ENCODE peak calls at places on chromosomes 3 and 15, in four cellular contexts. K is thyroid gland, R is body of pancreas, D is esophagus squamous epithelium. I is an unnamed sample.

GRCh38 chr3:3589715-3590130 is 209.5 kb upstream of the LRRN1 start:
- DNase-seq in K (no peak), R (no peak), D (no peak), I (no peak)

GRCh38 chr3:13115616-13115910 is 42.3 kb upstream of the IQSEC1 start:
- DNase-seq in K (no peak), R (no peak), D (no peak), I (no peak)

GRCh38 chr3:131361464-131362421 is 19.8 kb upstream of the NUDT16 start:
- DNase-seq in K (peak; percentile 97), R (peak; percentile 99), D (peak; percentile 14), I (peak; percentile 96)

GRCh38 chr3:110711851-110712396 is 359.7 kb upstream of the NECTIN3 start:
- DNase-seq in K (no peak), R (no peak), D (no peak), I (no peak)

GRCh38 chr15:92541197-92542190 is 114.1 kb downstream of the FAM174B start:
- DNase-seq in K (no peak), R (no peak), D (no peak), I (no peak)

GRCh38 chr3:133838916-133839800 is 33.5 kb downstream of the SRPRB start:
- DNase-seq in K (no peak), R (no peak), D (no peak), I (no peak)

GRCh38 chr3:124266517-124266916 is 274.6 kb upstream of the ROPN1 start:
- DNase-seq in K (no peak), R (no peak), D (no peak), I (no peak)

GRCh38 chr3:147890114-147890513 is 480.9 kb downstream of the ZIC1 start:
- DNase-seq in K (no peak), R (no peak), D (no peak), I (no peak)

GRCh38 chr15:69131362-69132215 is 28.8 kb upstream of the GLCE start:
- DNase-seq in K (no peak), R (peak; percentile 32), D (no peak), I (no peak)

GRCh38 chr3:127628788-127629456 is at the start of gene PODXL2:
- DNase-seq in K (peak; percentile 67), R (peak; percentile 50), D (no peak), I (peak; percentile 55)

GRCh38 chr3:98984024-98984423 is 82.5 kb upstream of the DCBLD2 start:
- DNase-seq in K (no peak), R (no peak), D (no peak), I (no peak)
- H3K4me1 ChIP-seq in K (no peaks in the 10 kb centered on the region), R (no peaks in the 10 kb centered on the region), D (peaks cover 10% of the 10 kb centered on the region), I (no peaks in the 10 kb centered on the region)

DNA sequence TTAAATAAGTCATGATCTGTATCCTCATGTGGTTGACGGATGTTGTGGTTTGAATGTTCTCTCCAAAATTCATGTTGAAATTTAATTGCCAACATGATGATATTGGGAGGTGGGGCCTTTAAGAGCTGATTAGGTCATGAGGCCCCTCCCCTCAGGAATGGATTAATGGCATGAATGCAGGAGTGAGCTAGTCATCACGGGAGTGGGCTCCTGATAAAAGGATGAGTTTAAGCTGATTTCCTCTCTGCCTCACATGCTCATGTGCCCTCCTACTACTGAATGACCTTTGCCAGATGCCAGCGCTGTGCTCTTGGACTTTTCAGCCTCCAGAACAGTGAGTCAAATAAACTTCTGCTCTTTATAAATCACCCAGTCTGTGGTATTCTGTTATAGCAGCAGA is 111.2 kb downstream of the MYO5A start:
- DNase-seq in K (no peak), R (no peak), D (no peak), I (no peak)
- TF ChIP-seq CTCF in K (no peak), R (no peak), D (no peak), I (no peak)

DNA sequence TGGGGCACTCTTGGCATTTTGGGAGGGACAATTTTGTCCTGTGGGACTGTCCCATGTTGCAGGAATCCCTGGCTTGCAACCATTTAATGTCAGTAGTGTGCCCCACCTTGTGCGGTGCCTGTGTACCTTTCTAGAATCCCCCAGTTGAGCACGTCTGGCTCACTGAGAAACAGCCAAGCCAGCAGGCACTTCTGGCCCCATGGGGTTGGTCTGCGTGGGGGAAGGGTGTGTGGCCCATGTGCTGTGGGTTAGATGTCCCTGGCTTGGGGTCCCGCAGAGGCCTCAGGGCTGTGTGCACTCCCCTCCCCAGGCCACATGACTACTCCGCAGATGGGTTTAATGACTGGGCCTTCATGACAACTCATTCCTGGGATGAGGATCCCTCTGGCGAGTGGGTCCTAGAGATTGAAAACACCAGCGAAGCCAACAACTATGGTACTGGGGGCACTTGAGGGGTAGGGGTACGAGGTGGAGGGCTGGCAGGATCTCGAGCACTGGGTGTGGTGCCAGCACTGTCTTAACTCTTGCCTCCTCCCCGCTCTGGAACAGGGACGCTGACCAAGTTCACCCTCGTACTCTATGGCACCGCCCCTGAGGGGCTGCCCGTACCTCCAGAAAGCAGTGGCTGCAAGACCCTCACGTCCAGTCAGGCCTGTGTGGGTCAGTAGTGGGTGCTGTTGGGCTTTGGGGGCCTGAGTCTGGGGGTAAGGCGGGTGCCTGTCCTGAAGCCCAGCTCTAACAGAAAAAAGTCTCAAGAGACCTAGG is 3.7 kb upstream of the FES start:
- DNase-seq in K (no peak), R (no peak), D (no peak), I (no peak)
- TF ChIP-seq POLR2A in K (no peak), R (no peak), D (no peak), I (no peak)

DNA sequence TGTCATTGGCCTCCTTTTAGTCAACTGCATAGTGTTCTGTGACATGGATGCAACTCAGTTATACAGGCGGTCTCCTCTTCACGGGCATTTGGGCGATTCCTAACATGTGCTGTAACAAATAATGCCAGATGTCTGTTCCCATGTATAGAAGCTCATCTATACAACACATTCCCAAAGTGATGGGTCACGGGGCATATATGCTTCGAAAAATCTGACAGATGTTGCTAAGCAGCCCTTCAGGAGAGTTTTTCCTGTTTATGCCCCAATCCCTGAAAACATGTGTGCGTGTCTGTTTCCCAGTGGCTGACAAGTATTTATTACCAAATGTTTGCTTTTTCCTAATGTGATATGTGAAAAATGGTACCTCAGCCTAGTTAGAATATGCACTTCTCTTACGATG is 25.8 kb downstream of the LRRK1 start:
- DNase-seq in K (no peak), R (no peak), D (no peak), I (no peak)
- H3K4me1 ChIP-seq in K (no peaks in the 10 kb centered on the region), R (no peaks in the 10 kb centered on the region), D (peaks cover 4% of the 10 kb centered on the region), I (no peaks in the 10 kb centered on the region)

DNA sequence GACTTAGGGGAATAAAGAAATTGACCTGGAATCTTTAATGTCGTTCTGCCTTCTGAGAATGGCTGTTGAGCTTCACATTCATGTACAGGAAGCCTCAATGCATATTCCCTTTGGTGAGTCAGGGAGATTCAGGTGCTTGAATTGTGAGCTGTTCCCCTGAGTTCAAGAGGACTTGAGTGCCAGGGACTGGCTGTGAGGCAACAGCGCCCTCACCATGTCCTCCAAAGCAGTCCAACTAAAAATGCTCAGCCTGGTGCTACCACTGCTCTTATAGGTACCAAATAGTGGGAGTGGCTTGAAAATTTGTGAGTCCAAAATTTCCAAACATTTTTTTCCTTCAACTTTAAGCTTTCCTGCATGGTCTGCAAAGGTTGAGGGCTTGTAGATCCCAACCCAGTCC is 54.1 kb downstream of the LEO1 start:
- DNase-seq in K (peak; percentile 33), R (peak; percentile 6), D (no peak), I (no peak)
- TF ChIP-seq CTCF in K (peak; percentile 32), R (no peak), D (no peak), I (no peak)

DNA sequence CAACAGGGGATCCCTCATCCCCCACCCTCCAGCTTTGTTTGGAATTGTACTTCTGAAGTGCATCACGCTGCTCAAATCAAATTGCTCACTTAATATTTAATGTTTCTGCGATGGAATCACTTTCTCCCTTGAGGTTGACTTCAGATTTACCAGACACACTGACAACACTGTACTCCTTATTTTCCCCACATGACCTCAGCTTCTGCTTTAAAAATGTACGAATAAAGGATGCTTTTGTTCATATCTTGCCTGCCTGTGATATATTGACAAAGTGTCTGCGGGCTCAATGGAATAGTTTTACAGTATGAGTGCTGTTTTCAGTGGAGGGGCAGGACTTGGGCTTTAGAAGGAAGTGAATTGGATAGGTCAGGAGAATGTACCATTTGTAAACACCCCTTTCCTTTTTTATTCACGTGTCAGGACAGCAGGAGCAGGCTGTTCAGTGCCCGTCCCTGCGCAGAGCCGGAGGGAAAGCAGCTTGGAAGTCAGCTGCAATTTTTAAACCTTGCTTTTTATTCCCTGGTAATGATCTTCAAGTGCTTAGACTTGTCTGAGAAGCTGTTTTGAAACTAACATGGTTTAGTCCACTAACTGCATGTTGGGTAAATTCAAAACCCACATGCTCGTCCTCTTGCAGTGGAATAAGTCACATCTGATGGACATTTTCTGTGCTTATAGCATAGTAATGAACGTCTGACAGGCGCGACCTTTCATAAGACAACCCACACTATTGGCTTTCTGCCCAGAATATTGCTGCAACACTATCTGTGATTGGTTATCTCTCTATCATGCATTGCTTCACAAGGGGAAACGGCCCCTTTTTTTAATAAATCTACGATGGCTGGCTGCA is 29.9 kb downstream of the MBNL1 start:
- DNase-seq in K (peak; percentile 58), R (peak; percentile 83), D (peak; percentile 5), I (peak; percentile 36)
- TF ChIP-seq POLR2A in K (no peak), R (peak; percentile 71), D (no peak), I (no peak)

DNA sequence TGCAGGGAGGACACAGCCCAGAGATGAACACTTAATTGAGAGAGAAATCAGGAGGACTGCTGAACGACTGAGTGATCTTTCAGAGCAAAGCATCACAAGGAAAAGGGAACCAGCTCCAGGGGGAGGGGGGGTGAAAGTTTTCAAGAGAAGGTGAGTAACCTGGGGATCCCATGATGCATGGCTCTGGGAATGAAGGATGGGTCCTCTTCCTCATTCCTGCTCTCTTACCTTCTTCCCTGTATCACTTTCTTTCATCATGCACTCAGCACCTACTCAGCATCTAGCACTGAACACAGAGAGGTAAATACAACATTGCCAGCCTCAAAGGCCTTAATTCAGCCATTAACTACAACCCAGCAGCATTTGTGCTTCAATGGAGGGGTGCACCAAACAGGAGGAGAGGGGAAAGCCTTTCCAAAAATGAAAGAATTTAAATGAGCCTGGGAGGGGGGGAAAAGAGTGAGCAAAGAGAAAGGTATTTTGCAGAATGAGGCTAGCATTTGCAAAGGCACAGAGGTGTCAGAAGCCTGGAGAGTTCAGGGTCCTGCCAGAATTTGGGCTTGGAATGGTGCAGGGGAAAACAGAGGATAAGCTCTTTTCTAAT is 427.4 kb downstream of the FOXP1 start:
- DNase-seq in K (no peak), R (no peak), D (no peak), I (no peak)
- H3K4me1 ChIP-seq in K (no peaks in the 10 kb centered on the region), R (peaks cover 7% of the 10 kb centered on the region), D (no peaks in the 10 kb centered on the region), I (peaks cover 19% of the 10 kb centered on the region)

GRCh38 chr3:150961949-150962348 is 10.6 kb downstream of the CLRN1 start:
- DNase-seq in K (no peak), R (no peak), D (no peak), I (no peak)
- TF ChIP-seq CTCF in K (no peak), R (no peak), D (no peak), I (no peak)

GRCh38 chr3:49625971-49626640 is 48.0 kb upstream of the APEH start:
- DNase-seq in K (no peak), R (no peak), D (no peak), I (no peak)
- TF ChIP-seq POLR2A in K (no peak), R (no peak), D (no peak), I (no peak)

DNA sequence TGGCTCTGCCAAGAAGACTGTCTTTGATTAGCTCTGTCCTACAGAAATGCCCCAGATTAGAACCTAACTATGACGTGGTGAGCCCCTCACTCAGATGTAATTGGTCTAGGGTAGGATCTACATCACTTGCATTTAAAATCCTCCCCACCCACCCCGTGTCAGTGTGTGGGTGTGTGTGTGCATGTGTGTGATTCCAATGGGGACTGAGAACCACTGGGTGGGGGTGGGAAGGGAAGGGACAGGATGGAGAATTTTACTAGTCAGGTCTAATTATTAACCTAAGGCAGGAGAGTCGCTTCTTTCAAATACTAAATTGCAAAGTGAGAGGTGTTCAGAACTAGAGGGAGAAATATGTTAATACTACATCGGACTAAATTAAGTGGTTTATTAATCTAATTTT is 91.7 kb downstream of the TBL1XR1 start:
- DNase-seq in K (no peak), R (no peak), D (no peak), I (no peak)
- H3K4me1 ChIP-seq in K (peaks cover 53% of the 10 kb centered on the region), R (peaks cover 42% of the 10 kb centered on the region), D (peaks cover 87% of the 10 kb centered on the region), I (peaks cover 75% of the 10 kb centered on the region)

I was measured in stomach.